ENCODE peak calls at places on chromosomes 13 and 19, in seven cellular contexts. T is central memory CD8-positive, alpha-beta T cell; B is AG09319; K is nucleus accumbens; X is Kasumi-1; V is NCI-H146; J is A673. R is an unnamed sample.

GRCh38 chr13:54029226-54029625 is 1000.6 kb downstream of the OLFM4 start:
- DNase-seq in V (peak), K (no peak), X (peak), T (no peak), B (no peak), J (peak), R (peak)

GRCh38 chr13:40060318-40061007 is 405.0 kb downstream of the COG6 start:
- DNase-seq in T (no peak), V (no peak), X (no peak), B (no peak), J (peak), K (peak), R (peak)

GRCh38 chr19:31534786-31535185 is 185.6 kb upstream of the TSHZ3 start:
- DNase-seq in K (no peak), B (no peak), J (no peak), X (no peak), T (no peak), V (no peak), R (no peak)

GRCh38 chr19:17686592-17687042 is 1.5 kb downstream of the UNC13A start:
- DNase-seq in V (peak), T (no peak), J (peak), K (no peak), B (no peak), X (peak), R (peak)

GRCh38 chr13:23629566-23630272 is 59.5 kb downstream of the TNFRSF19 start:
- DNase-seq in J (no peak), V (peak), T (no peak), X (no peak), B (no peak), K (no peak), R (no peak)

GRCh38 chr19:16654151-16654550 is 5.8 kb downstream of the SMIM7 start:
- DNase-seq in B (no peak), T (no peak), X (no peak), V (no peak), J (peak), K (no peak), R (peak)

GRCh38 chr13:74907788-74908187 is 574.2 kb downstream of the TBC1D4 start:
- DNase-seq in T (no peak), B (no peak), K (no peak), J (no peak), X (no peak), V (no peak), R (no peak)

GRCh38 chr19:48445256-48445605 is 552 bp upstream of the GRWD1 start:
- DNase-seq in X (peak), T (no peak), B (peak), K (peak), V (peak), J (peak), R (peak)

GRCh38 chr13:31334994-31335549 is 135.3 kb downstream of the B3GLCT start:
- DNase-seq in V (no peak), T (no peak), X (no peak), K (no peak), B (no peak), J (no peak), R (no peak)

GRCh38 chr19:45103200-45103624 is 10.2 kb downstream of the PPP1R37 start:
- DNase-seq in X (no peak), T (no peak), K (peak), J (peak), B (no peak), V (peak), R (peak)

GRCh38 chr19:45154064-45154827 is 6.5 kb downstream of the NKPD1 start:
- DNase-seq in J (no peak), V (no peak), K (no peak), X (no peak), T (no peak), B (no peak), R (peak)

GRCh38 chr19:12652219-12652618 is 14.3 kb downstream of the MAN2B1 start:
- DNase-seq in V (no peak), J (no peak), K (no peak), X (no peak), B (no peak), T (no peak), R (no peak)

GRCh38 chr13:60267498-60268202 is 103.9 kb upstream of the DIAPH3 start:
- DNase-seq in J (no peak), X (no peak), T (no peak), B (no peak), V (no peak), K (no peak), R (no peak)

GRCh38 chr13:51731759-51732158 is 72.2 kb downstream of the DHRS12 start:
- DNase-seq in J (peak), X (no peak), T (no peak), V (no peak), K (no peak), B (no peak), R (peak)

GRCh38 chr19:11984986-11985385 is 20.1 kb downstream of the ZNF763 start:
- DNase-seq in J (peak), K (no peak), T (no peak), X (no peak), V (peak), B (no peak), R (peak)

GRCh38 chr13:28548872-28549271 is 53.9 kb upstream of the FLT1 start:
- DNase-seq in V (no peak), K (no peak), J (peak), X (no peak), B (no peak), T (no peak), R (no peak)

GRCh38 chr13:110238795-110239194 is 68.2 kb downstream of the COL4A1 start:
- DNase-seq in B (peak), K (no peak), T (no peak), X (no peak), V (no peak), J (no peak), R (no peak)

GRCh38 chr19:16100524-16100923 is 11.2 kb upstream of the RAB8A start:
- DNase-seq in T (no peak), J (no peak), X (no peak), K (no peak), V (no peak), B (no peak), R (no peak)

GRCh38 chr19:48094843-48095203 is 15.8 kb downstream of the PLA2G4C start:
- DNase-seq in T (no peak), X (no peak), B (no peak), J (no peak), K (no peak), V (no peak), R (no peak)

GRCh38 chr13:111210488-111210887 is 95.4 kb downstream of the ARHGEF7 start:
- DNase-seq in T (no peak), K (peak), B (no peak), X (no peak), V (no peak), J (peak), R (peak)

GRCh38 chr19:35704218-35704617 is at the start of gene ZBTB32:
- DNase-seq in B (no peak), X (no peak), V (no peak), T (no peak), J (peak), K (no peak), R (peak)

GRCh38 chr19:54141356-54141755 is 3.8 kb downstream of the CNOT3 start:
- DNase-seq in T (no peak), B (no peak), J (no peak), X (no peak), K (no peak), V (no peak), R (no peak)

GRCh38 chr13:76300688-76301087 is 585.5 kb downstream of the KCTD12 start:
- DNase-seq in X (no peak), V (no peak), J (no peak), K (no peak), T (no peak), B (no peak), R (no peak)

GRCh38 chr19:18789883-18790565 is 1.1 kb downstream of the COMP start:
- DNase-seq in T (no peak), B (no peak), J (peak), X (no peak), K (no peak), V (peak), R (no peak)

GRCh38 chr13:45367358-45367757 is 26.4 kb upstream of the TPT1 start:
- DNase-seq in B (peak), K (peak), J (peak), T (peak), X (peak), V (peak), R (peak)

GRCh38 chr13:111893071-111893606 is 173.8 kb upstream of the SOX1 start:
- DNase-seq in X (no peak), V (peak), J (peak), B (no peak), K (peak), T (no peak), R (no peak)

GRCh38 chr19:33134571-33135041 is 2.7 kb downstream of the WDR88 start:
- DNase-seq in T (no peak), B (no peak), V (peak), X (no peak), K (no peak), J (no peak), R (no peak)

GRCh38 chr19:1312732-1313694 is 27.3 kb downstream of the EFNA2 start:
- DNase-seq in B (no peak), T (no peak), X (no peak), J (peak), V (no peak), K (no peak), R (peak)

GRCh38 chr19:18435185-18435841 is 2.6 kb downstream of the ISYNA1 start:
- DNase-seq in V (no peak), J (peak), K (no peak), T (no peak), X (no peak), B (no peak), R (no peak)

R was measured in SJCRH30.